ENCODE peak calls at places on chromosomes 13 and 19, in eight cellular contexts. M is ureter, T is NCI-H748 treated with DMSO at 0.1 percent for 48 hours, I is cardiac muscle cell, H is AG04449, U is AG04450, D is stomach, G is amniotic epithelial cell. A is an unnamed sample.

GRCh38 chr19:5326545-5326944 is 14.1 kb downstream of the PTPRS start:
- DNase-seq in M (no peak), T (no peak), I (no peak), H (no peak), U (no peak), D (no peak), G (no peak), A (no peak)

GRCh38 chr13:48161530-48162179 is 66.8 kb upstream of the MED4 start:
- DNase-seq in M (peak), T (no peak), I (no peak), H (no peak), U (no peak), D (peak), G (no peak), A (no peak)

GRCh38 chr13:80979035-80979641 is 638.2 kb upstream of the SPRY2 start:
- DNase-seq in M (no peak), T (peak), I (peak), H (peak), U (peak), D (peak), G (peak), A (no peak)

GRCh38 chr19:58336216-58336615 is 9.4 kb downstream of the ZSCAN22 start:
- DNase-seq in M (no peak), T (no peak), I (no peak), H (no peak), U (no peak), D (no peak), G (no peak), A (no peak)

GRCh38 chr13:74191036-74191809 is 57.0 kb upstream of the KLF12 start:
- DNase-seq in M (no peak), T (no peak), I (no peak), H (no peak), U (no peak), D (no peak), G (no peak), A (no peak)

GRCh38 chr13:98489446-98490194 is 87.3 kb downstream of the STK24 start:
- DNase-seq in M (no peak), T (no peak), I (no peak), H (no peak), U (no peak), D (no peak), G (no peak), A (no peak)

GRCh38 chr13:46615888-46616531 is 63.0 kb downstream of the LRCH1 start:
- DNase-seq in M (no peak), T (no peak), I (no peak), H (no peak), U (no peak), D (no peak), G (peak), A (no peak)

GRCh38 chr19:38250821-38251563 is 5.2 kb downstream of the PPP1R14A start:
- DNase-seq in M (peak), T (no peak), I (peak), H (no peak), U (no peak), D (peak), G (peak), A (no peak)

GRCh38 chr13:99662678-99663077 is 161.4 kb downstream of the TM9SF2 start:
- DNase-seq in M (no peak), T (no peak), I (no peak), H (no peak), U (no peak), D (no peak), G (no peak), A (no peak)